ENCODE peak calls at places on chromosomes 4 and X, in nine cellular contexts. S is PC-3; D is activated T-cell treated with anti-CD3 and anti-CD28 coated beads, Interleukin-2, amount 50 U/mL, for 4 hours; Y is sciatic nerve; G is GM12865; I is stimulated activated CD4-positive, alpha-beta T cell treated with anti-CD3 and anti-CD28 coated beads, Interleukin-1b, Interleukin-23, amount 100 ng/mL, for 4 hours; P is stimulated activated naive CD4-positive, alpha-beta T cell treated with Interleukin-2 at 50 U/mL for 16 hours; V is A549; B is HFFc6. W is an unnamed sample.

GRCh38 chrX:107496786-107497185 is 47.3 kb downstream of the FRMPD3 start:
- DNase-seq in S (no peak), D (no peak), Y (no peak), G (no peak), I (no peak), P (no peak), V (no peak), B (no peak), W (no peak)

GRCh38 chr4:78652282-78652876 is 100.8 kb downstream of the ANXA3 start:
- DNase-seq in S (no peak), D (no peak), Y (no peak), G (no peak), I (no peak), P (no peak), V (no peak), B (no peak), W (no peak)

GRCh38 chr4:95585016-95585695 is 36.4 kb upstream of the UNC5C start:
- DNase-seq in S (peak), D (no peak), Y (no peak), G (no peak), I (no peak), P (no peak), V (no peak), B (no peak), W (no peak)

GRCh38 chr4:108849611-108850406 is 87.0 kb upstream of the ETNPPL start:
- DNase-seq in S (peak), D (no peak), Y (no peak), G (peak), I (no peak), P (no peak), V (no peak), B (peak), W (no peak)

GRCh38 chrX:107451754-107452153 is 2.3 kb downstream of the FRMPD3 start:
- DNase-seq in S (no peak), D (no peak), Y (no peak), G (no peak), I (no peak), P (no peak), V (no peak), B (no peak), W (no peak)

GRCh38 chr4:83599183-83599582 is 63.3 kb downstream of the GPAT3 start:
- DNase-seq in S (peak), D (no peak), Y (no peak), G (peak), I (no peak), P (no peak), V (peak), B (peak), W (no peak)

GRCh38 chr4:38512840-38513239 is 151.2 kb upstream of the KLF3 start:
- DNase-seq in S (no peak), D (no peak), Y (no peak), G (no peak), I (no peak), P (no peak), V (no peak), B (no peak), W (no peak)

GRCh38 chr4:184237612-184238011 is 19.9 kb upstream of the ENPP6 start:
- DNase-seq in S (no peak), D (peak), Y (no peak), G (no peak), I (peak), P (peak), V (no peak), B (no peak), W (no peak)

GRCh38 chr4:2783790-2784189 is 9.1 kb upstream of the SH3BP2 start:
- DNase-seq in S (no peak), D (no peak), Y (no peak), G (no peak), I (no peak), P (no peak), V (no peak), B (no peak), W (no peak)

GRCh38 chr4:119010909-119011606 is 122.4 kb downstream of the SYNPO2 start:
- DNase-seq in S (no peak), D (no peak), Y (no peak), G (no peak), I (no peak), P (no peak), V (no peak), B (no peak), W (no peak)

GRCh38 chr4:174919886-174920423 is 1.8 kb downstream of the ADAM29 start:
- DNase-seq in S (peak), D (no peak), Y (no peak), G (no peak), I (no peak), P (no peak), V (no peak), B (no peak), W (no peak)

GRCh38 chr4:120824905-120825304 is 97.6 kb downstream of the PRDM5 start:
- DNase-seq in S (no peak), D (no peak), Y (no peak), G (no peak), I (no peak), P (no peak), V (no peak), B (no peak), W (no peak)

GRCh38 chr4:128516568-128516967 is 229.0 kb upstream of the PGRMC2 start:
- DNase-seq in S (no peak), D (no peak), Y (no peak), G (peak), I (no peak), P (no peak), V (no peak), B (peak), W (no peak)

GRCh38 chr4:683982-684571 is 4.9 kb downstream of the SLC49A3 start:
- DNase-seq in S (peak), D (no peak), Y (no peak), G (peak), I (no peak), P (no peak), V (peak), B (peak), W (peak)

GRCh38 chr4:89160806-89161205 is 49.5 kb downstream of the TIGD2 start:
- DNase-seq in S (no peak), D (no peak), Y (no peak), G (no peak), I (no peak), P (no peak), V (no peak), B (no peak), W (no peak)

GRCh38 chr4:174154455-174154854 is 129.0 kb downstream of the FBXO8 start:
- DNase-seq in S (peak), D (no peak), Y (no peak), G (no peak), I (no peak), P (no peak), V (peak), B (peak), W (no peak)

GRCh38 chr4:108881190-108881589 is 118.3 kb upstream of the ETNPPL start:
- DNase-seq in S (no peak), D (no peak), Y (no peak), G (no peak), I (no peak), P (no peak), V (no peak), B (peak), W (no peak)

GRCh38 chrX:79130857-79131256 is 13.6 kb upstream of the GPR174 start:
- DNase-seq in S (no peak), D (no peak), Y (no peak), G (no peak), I (no peak), P (no peak), V (no peak), B (no peak), W (no peak)

GRCh38 chrX:150202641-150203248 is 160.4 kb upstream of the MAMLD1 start:
- DNase-seq in S (no peak), D (no peak), Y (no peak), G (no peak), I (no peak), P (no peak), V (peak), B (peak), W (no peak)

GRCh38 chr4:98522062-98522461 is 136.3 kb downstream of the TSPAN5 start:
- DNase-seq in S (no peak), D (no peak), Y (no peak), G (no peak), I (no peak), P (no peak), V (no peak), B (no peak), W (no peak)